ENCODE peak calls at places on chromosome 9, in eight cellular contexts. Y is SK-N-SH, Q is stomach, F is K562, X is transverse colon, T is sigmoid colon, S is HCT116, A is suprapubic skin. O is an unnamed sample.

GRCh38 chr9:34291423-34291822 is 37.6 kb downstream of the KIF24 start:
- DNase-seq in X (no peak), F (no peak), A (no peak), T (no peak), S (no peak), Y (no peak), Q (no peak), O (no peak)

GRCh38 chr9:137240321-137240840 is 706 bp upstream of the TUBB4B start:
- DNase-seq in X (peak), Y (peak), Q (peak), T (peak), S (no peak), A (peak), F (peak), O (peak)

GRCh38 chr9:137273616-137274320 is 3.8 kb upstream of the TOR4A start:
- DNase-seq in X (no peak), S (no peak), A (no peak), T (no peak), Q (peak), F (no peak), Y (no peak), O (no peak)

GRCh38 chr9:5708414-5708813 is 79.5 kb downstream of the RIC1 start:
- DNase-seq in Q (no peak), T (no peak), Y (no peak), F (no peak), X (no peak), S (no peak), A (no peak), O (no peak)

GRCh38 chr9:89042984-89043383 is 51.7 kb downstream of the S1PR3 start:
- DNase-seq in Y (no peak), Q (no peak), T (no peak), X (no peak), S (no peak), F (no peak), A (no peak), O (no peak)

GRCh38 chr9:97412628-97413382 is 909 bp downstream of the TDRD7 start:
- DNase-seq in F (peak), T (no peak), A (no peak), Q (no peak), S (no peak), X (no peak), Y (no peak), O (no peak)

GRCh38 chr9:125632321-125633115 is 74.5 kb downstream of the MAPKAP1 start:
- DNase-seq in A (no peak), X (no peak), Q (no peak), F (peak), S (no peak), T (no peak), Y (no peak), O (peak)

GRCh38 chr9:5870691-5871090 is 20.0 kb upstream of the MLANA start:
- DNase-seq in S (no peak), F (peak), A (no peak), Q (peak), Y (no peak), T (no peak), X (no peak), O (no peak)

GRCh38 chr9:87683751-87684626 is 41.9 kb upstream of the CTSL start:
- DNase-seq in Y (no peak), S (no peak), T (no peak), X (no peak), Q (no peak), F (no peak), A (no peak), O (no peak)

GRCh38 chr9:114307323-114308250 is 15.3 kb upstream of the ORM1 start:
- DNase-seq in Y (no peak), T (peak), X (no peak), S (no peak), Q (peak), A (peak), F (no peak), O (no peak)

GRCh38 chr9:86604741-86605140 is 250.5 kb upstream of the TUT7 start:
- DNase-seq in Y (no peak), X (no peak), T (no peak), S (no peak), F (no peak), Q (no peak), A (no peak), O (no peak)

DNA sequence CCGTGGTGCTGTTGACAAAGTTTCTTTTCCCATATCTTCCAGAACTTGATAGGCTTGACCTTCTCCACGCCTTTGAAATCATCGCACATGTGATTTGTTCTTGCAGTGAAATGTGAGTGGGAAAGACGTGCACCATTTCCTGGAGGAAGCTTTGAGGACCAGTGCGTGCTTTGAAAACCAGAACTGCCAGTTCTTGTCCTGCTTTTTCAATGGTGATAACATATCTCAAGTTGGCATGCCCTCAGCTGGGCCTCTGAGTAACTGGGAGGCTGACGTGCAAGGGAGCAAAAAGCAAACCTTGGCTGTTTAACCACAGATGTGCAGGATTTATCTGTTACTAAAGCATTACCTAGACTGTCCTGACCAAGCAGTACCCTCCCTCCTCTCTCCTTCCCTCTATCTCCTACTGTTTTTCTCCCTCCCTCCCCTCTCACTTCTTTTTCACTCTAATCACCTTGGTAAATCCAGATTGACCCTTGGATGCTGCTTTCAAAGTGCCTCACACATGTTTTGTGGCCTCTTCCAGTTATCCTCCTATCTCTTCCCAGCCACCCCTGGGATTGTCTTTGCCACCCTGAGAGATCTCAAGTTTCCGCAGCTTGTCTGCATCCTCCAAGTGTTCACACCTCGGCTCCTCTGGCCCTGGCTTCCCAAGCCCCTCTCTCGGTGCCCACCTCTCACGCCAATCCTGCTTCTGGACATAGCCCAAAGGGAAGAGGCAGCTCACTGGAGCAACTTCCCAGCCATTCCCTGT is 198.2 kb downstream of the ERCC6L2 start:
- DNase-seq in Y (no peak), T (no peak), F (no peak), S (no peak), Q (peak), X (no peak), A (no peak), O (no peak)
- TF ChIP-seq POLR2AphosphoS5 in Y (no peak), T (no peak), F (no peak), S (no peak), Q (peak), X (no peak), A (no peak), O (no peak)

GRCh38 chr9:95462419-95463121 is 54.2 kb downstream of the PTCH1 start:
- DNase-seq in X (peak), S (no peak), A (no peak), Q (peak), F (peak), Y (peak), T (peak), O (peak)
- TF ChIP-seq POLR2AphosphoS5 in X (no peak), S (no peak), A (no peak), Q (no peak), F (peak), Y (peak), T (no peak), O (peak)

DNA sequence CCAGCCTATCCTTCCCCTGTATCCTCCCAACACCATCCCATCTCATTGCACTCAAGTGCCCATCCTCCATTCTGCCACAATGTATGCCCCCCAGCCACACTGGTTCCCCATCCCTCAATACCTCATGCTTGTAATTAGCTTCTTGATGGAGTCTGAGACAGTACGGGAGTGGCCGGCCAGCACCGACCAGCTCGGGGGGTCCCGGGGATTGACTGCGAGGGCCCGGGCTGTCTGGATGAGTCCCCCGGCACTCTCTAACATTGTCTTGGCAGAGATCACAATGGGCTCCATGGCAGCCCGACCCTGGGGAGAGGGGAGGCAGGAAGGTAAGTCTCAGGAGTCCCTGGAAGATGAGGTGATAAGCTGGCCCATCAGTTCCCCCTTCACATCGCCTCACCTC is 17.2 kb upstream of the TPM2 start:
- DNase-seq in T (peak), F (no peak), A (no peak), X (no peak), S (no peak), Y (no peak), Q (no peak), O (no peak)
- TF ChIP-seq POLR2AphosphoS5 in T (no peak), F (no peak), A (no peak), X (no peak), S (no peak), Y (no peak), Q (no peak), O (no peak)

GRCh38 chr9:131676431-131676972 is 63.4 kb downstream of the RAPGEF1 start:
- DNase-seq in Y (no peak), F (no peak), Q (no peak), X (peak), A (no peak), T (no peak), S (no peak), O (no peak)
- TF ChIP-seq POLR2AphosphoS5 in Y (no peak), F (no peak), Q (no peak), X (no peak), A (no peak), T (no peak), S (no peak), O (peak)

DNA sequence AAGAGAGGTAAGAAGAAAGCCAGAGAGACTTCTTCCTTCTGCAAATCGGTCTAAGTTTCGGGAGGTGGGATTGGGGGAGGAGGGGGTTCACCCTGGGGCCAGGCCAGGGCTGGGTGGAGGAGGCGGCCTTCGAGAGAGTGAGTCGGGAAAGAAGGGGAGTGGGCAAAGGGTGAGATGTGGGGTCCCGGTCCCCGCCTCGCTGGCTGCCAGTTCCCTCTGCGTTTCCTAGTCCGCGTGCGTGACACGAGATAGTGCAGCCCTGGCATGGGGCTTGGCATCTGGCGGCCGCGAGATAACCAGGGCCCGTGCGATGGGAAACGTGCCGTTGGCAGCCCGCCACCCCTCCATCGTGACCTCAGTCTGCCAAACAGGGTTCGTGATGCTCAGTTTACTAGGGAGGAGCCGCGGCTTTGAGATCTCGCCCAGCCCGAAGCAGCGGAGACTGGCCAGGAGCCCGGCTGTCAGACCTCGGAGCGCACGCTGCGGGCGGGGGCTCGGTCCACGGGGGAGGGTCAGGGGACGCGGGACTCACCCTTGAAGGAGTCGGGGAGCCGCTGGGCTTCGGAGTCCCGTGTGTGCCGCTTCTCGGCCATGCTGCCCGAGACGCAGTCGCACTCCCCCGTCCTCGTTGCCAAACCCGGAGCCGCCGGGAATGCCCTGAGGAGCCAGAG is at the start of gene STOM:
- DNase-seq in Y (peak), T (peak), A (peak), Q (peak), F (peak), X (peak), S (no peak), O (no peak)
- TF ChIP-seq POLR2AphosphoS5 in Y (peak), T (peak), A (peak), Q (peak), F (no peak), X (peak), S (peak), O (no peak)